ENCODE peak calls at places on chromosomes 13 and 19, in ten cellular contexts. D is stimulated activated CD4-positive, alpha-beta T cell treated with anti-CD3 and anti-CD28 coated beads, Interleukin-4, amount 100 ng/mL, for 24 hours; S is endodermal cell; I is D721Med; M is dorsolateral prefrontal cortex; H is fibroblast of lung; V is cardiac fibroblast; U is ELR; X is effector memory CD8-positive, alpha-beta T cell; T is cerebellar cortex. Q is an unnamed sample.

GRCh38 chr13:113897161-113897560 is 33.3 kb upstream of the GAS6 start:
- DNase-seq in M (no peak), U (peak; percentile 99), I (no peak), T (no peak), S (no peak), H (peak; percentile 99), D (no peak), V (peak; percentile 91), X (no peak), Q (peak; percentile 96)

GRCh38 chr13:26971990-26972888 is 199.4 kb downstream of the USP12 start:
- DNase-seq in T (peak; percentile 84), X (no peak), S (peak; percentile 90), H (no peak), U (peak; percentile 57), M (no peak), I (no peak), V (no peak), D (peak; percentile 6), Q (no peak)

GRCh38 chr13:23921451-23921888 is 24.2 kb upstream of the C1QTNF9B start:
- DNase-seq in S (peak; percentile 80), M (no peak), D (no peak), U (peak; percentile 69), X (peak; percentile 25), V (peak; percentile 69), I (no peak), T (peak; percentile 27), H (peak; percentile 73), Q (peak; percentile 40)

GRCh38 chr19:11339254-11340098 is at the start of gene RAB3D:
- DNase-seq in S (peak; percentile 98), V (peak; percentile 94), T (peak; percentile 91), D (peak; percentile 86), U (peak; percentile 91), H (peak; percentile 73), I (peak; percentile 99), X (peak; percentile 51), M (peak; percentile 93), Q (peak; percentile 41)

GRCh38 chr19:3968556-3969434 is 2.1 kb downstream of the DAPK3 start:
- DNase-seq in M (no peak), T (peak; percentile 83), X (no peak), U (peak; percentile 100), I (no peak), H (peak; percentile 99), S (peak; percentile 98), D (no peak), V (peak; percentile 99), Q (peak; percentile 100)

GRCh38 chr13:30978981-30979956 is 46.8 kb downstream of the TEX26 start:
- DNase-seq in D (peak; percentile 42), X (peak; percentile 8), I (no peak), S (peak; percentile 96), V (peak; percentile 29), H (no peak), M (no peak), U (peak; percentile 20), T (peak; percentile 32), Q (no peak)

GRCh38 chr13:39821977-39822376 is 166.5 kb downstream of the COG6 start:
- DNase-seq in I (no peak), H (no peak), X (no peak), S (no peak), M (no peak), V (no peak), D (no peak), T (no peak), U (no peak), Q (no peak)

GRCh38 chr19:15159251-15159650 is 41.5 kb downstream of the NOTCH3 start:
- DNase-seq in V (peak; percentile 15), D (no peak), T (no peak), S (no peak), H (no peak), M (no peak), I (no peak), U (peak; percentile 20), X (no peak), Q (peak; percentile 35)

GRCh38 chr13:48072304-48072703 is 22.6 kb downstream of the MED4 start:
- DNase-seq in T (no peak), M (no peak), H (no peak), X (no peak), S (no peak), U (no peak), D (no peak), I (no peak), V (no peak), Q (no peak)

GRCh38 chr13:43023244-43023931 is at the start of gene DNAJC15:
- DNase-seq in M (peak; percentile 89), V (peak; percentile 82), U (peak; percentile 91), T (peak; percentile 79), D (peak; percentile 60), S (peak; percentile 86), I (peak; percentile 54), X (peak; percentile 72), H (peak; percentile 83), Q (peak; percentile 14)

GRCh38 chr19:39296055-39296645 is at the start of gene IFNL1:
- DNase-seq in I (no peak), U (no peak), T (no peak), V (no peak), D (no peak), S (no peak), H (no peak), M (no peak), X (no peak), Q (no peak)

GRCh38 chr13:95643009-95643408 is 1.5 kb downstream of the DZIP1 start:
- DNase-seq in H (no peak), T (no peak), S (no peak), V (no peak), M (no peak), I (no peak), U (peak; percentile 26), D (no peak), X (no peak), Q (no peak)

GRCh38 chr19:31648347-31648746 is 299.1 kb upstream of the TSHZ3 start:
- DNase-seq in T (no peak), H (peak; percentile 77), U (no peak), M (no peak), S (no peak), X (no peak), V (peak; percentile 5), D (no peak), I (no peak), Q (peak; percentile 69)

GRCh38 chr19:1844536-1845515 is 3.5 kb downstream of the REXO1 start:
- DNase-seq in T (no peak), X (no peak), U (no peak), I (no peak), H (no peak), S (no peak), M (no peak), D (no peak), V (no peak), Q (no peak)

GRCh38 chr13:100533588-100534041 is 55.0 kb downstream of the GGACT start:
- DNase-seq in T (no peak), I (no peak), X (no peak), D (no peak), H (no peak), S (peak; percentile 39), M (no peak), V (no peak), U (no peak), Q (no peak)

GRCh38 chr13:92573467-92574057 is 653.0 kb upstream of the GPC6 start:
- DNase-seq in U (no peak), I (no peak), V (peak; percentile 43), S (peak; percentile 73), D (no peak), M (no peak), X (no peak), T (peak; percentile 14), H (peak; percentile 33), Q (peak; percentile 16)

GRCh38 chr19:17055636-17056035 is 19.6 kb downstream of the HAUS8 start:
- DNase-seq in T (no peak), S (no peak), D (no peak), V (no peak), M (no peak), I (no peak), X (no peak), U (no peak), H (no peak), Q (no peak)

GRCh38 chr19:50419022-50419579 is 363 bp downstream of the SPIB start:
- DNase-seq in H (no peak), X (no peak), V (no peak), D (no peak), S (no peak), U (no peak), T (no peak), M (no peak), I (no peak), Q (no peak)

GRCh38 chr13:40438022-40438692 is 228.3 kb downstream of the FOXO1 start:
- DNase-seq in T (no peak), H (no peak), X (no peak), I (no peak), S (no peak), U (no peak), D (no peak), V (no peak), M (no peak), Q (no peak)

GRCh38 chr13:75088915-75089314 is 393.1 kb downstream of the TBC1D4 start:
- DNase-seq in H (no peak), S (no peak), X (no peak), U (no peak), T (no peak), I (no peak), V (no peak), D (no peak), M (no peak), Q (no peak)

GRCh38 chr19:45009625-45010255 is 8.5 kb downstream of the RELB start:
- DNase-seq in S (no peak), I (no peak), U (no peak), T (no peak), X (no peak), V (no peak), M (no peak), D (no peak), H (no peak), Q (no peak)

GRCh38 chr13:26601669-26602068 is 44.2 kb downstream of the WASF3 start:
- DNase-seq in S (no peak), H (peak; percentile 66), M (no peak), V (peak; percentile 38), D (no peak), U (peak; percentile 84), X (no peak), I (no peak), T (peak; percentile 73), Q (peak; percentile 57)

GRCh38 chr19:38683393-38684077 is 36.1 kb downstream of the ACTN4 start:
- DNase-seq in H (peak; percentile 97), U (peak; percentile 93), S (peak; percentile 99), T (peak; percentile 31), V (peak; percentile 87), M (peak; percentile 81), D (peak; percentile 54), X (peak; percentile 39), I (no peak), Q (peak; percentile 100)

GRCh38 chr19:27776020-27776419 is 1436.9 kb downstream of the UQCRFS1 start:
- DNase-seq in M (no peak), H (peak; percentile 15), V (peak; percentile 69), S (peak; percentile 81), D (no peak), X (no peak), U (peak; percentile 59), I (no peak), T (no peak), Q (peak; percentile 82)

GRCh38 chr19:37970699-37971098 is 63.7 kb downstream of the SIPA1L3 start:
- DNase-seq in M (no peak), D (no peak), S (no peak), U (no peak), X (no peak), I (no peak), V (no peak), H (no peak), T (no peak), Q (no peak)

GRCh38 chr19:31772915-31773314 is 423.7 kb upstream of the TSHZ3 start:
- DNase-seq in I (no peak), H (no peak), M (no peak), S (no peak), D (no peak), U (no peak), V (no peak), T (no peak), X (no peak), Q (peak; percentile 3)

GRCh38 chr19:15108145-15108844 is 1.1 kb downstream of the SYDE1 start:
- DNase-seq in H (no peak), I (no peak), D (no peak), U (peak; percentile 25), X (no peak), S (peak; percentile 62), T (no peak), V (no peak), M (no peak), Q (no peak)

Q was measured in A172.